ENCODE peak calls at places on chromosomes 13 and 19, in nine cellular contexts. V is stimulated activated CD8-positive, alpha-beta memory T cell treated with anti-CD3 and anti-CD28 coated beads, Interleukin-2, amount 100 ng/mL, for 1 hour; I is PC-9; R is NCI-H1105; F is SK-N-MC; X is stimulated activated CD4-positive, alpha-beta T cell treated with anti-CD3 and anti-CD28 coated beads, Interleukin-15, amount 100 ng/mL, for 24 hours; P is T1000; J is astrocyte of the hippocampus; Z is CD4-positive, alpha-beta T cell. N is an unnamed sample.

GRCh38 chr13:110340812-110341444 is 33.8 kb downstream of the COL4A2 start:
- DNase-seq in V (peak; percentile 14), R (no peak), F (no peak), J (peak; percentile 79), Z (peak; percentile 42), I (no peak), X (peak; percentile 81), P (peak; percentile 58), N (no peak)

GRCh38 chr13:88656751-88657150 is 985.6 kb downstream of the SLITRK5 start:
- DNase-seq in V (no peak), R (no peak), F (no peak), I (peak; percentile 8), Z (no peak), X (no peak), J (no peak), P (no peak), N (no peak)

GRCh38 chr19:5594521-5594950 is 26.8 kb upstream of the TINCR start:
- DNase-seq in Z (no peak), P (no peak), F (no peak), I (no peak), X (no peak), V (no peak), R (no peak), J (no peak), N (no peak)

GRCh38 chr19:12365372-12366162 is at the start of gene ZNF442:
- DNase-seq in Z (peak; percentile 74), R (peak; percentile 94), X (peak; percentile 95), P (peak; percentile 92), I (peak; percentile 80), J (peak; percentile 97), F (no peak), V (peak; percentile 55), N (peak; percentile 79)

GRCh38 chr13:43698009-43698408 is 88.8 kb downstream of the ENOX1 start:
- DNase-seq in F (no peak), J (no peak), X (no peak), P (no peak), Z (no peak), I (no peak), V (no peak), R (no peak), N (no peak)

GRCh38 chr19:5075603-5076002 is 106.7 kb downstream of the KDM4B start:
- DNase-seq in R (no peak), J (no peak), I (no peak), P (no peak), Z (no peak), X (no peak), V (no peak), F (no peak), N (no peak)

GRCh38 chr13:82636119-82636518 is 1246.2 kb downstream of the SLITRK1 start:
- DNase-seq in I (no peak), P (no peak), X (no peak), R (no peak), J (no peak), V (no peak), Z (no peak), F (no peak), N (no peak)

GRCh38 chr19:18156841-18157464 is 4.0 kb downstream of the PIK3R2 start:
- DNase-seq in Z (no peak), R (peak; percentile 96), I (peak; percentile 85), J (peak; percentile 96), P (peak; percentile 17), F (no peak), X (no peak), V (no peak), N (peak; percentile 18)

GRCh38 chr13:20489185-20489820 is 36.4 kb downstream of the CRYL1 start:
- DNase-seq in Z (peak; percentile 64), P (no peak), F (no peak), X (peak; percentile 69), I (peak; percentile 61), V (no peak), R (no peak), J (no peak), N (no peak)

GRCh38 chr13:113145911-113146598 is 12.4 kb upstream of the PROZ start:
- DNase-seq in Z (no peak), V (no peak), J (no peak), X (no peak), I (no peak), P (no peak), R (no peak), F (no peak), N (no peak)

GRCh38 chr13:109979186-109979585 is 192.8 kb upstream of the IRS2 start:
- DNase-seq in I (peak; percentile 12), P (no peak), R (no peak), Z (no peak), J (no peak), V (no peak), F (no peak), X (no peak), N (no peak)

GRCh38 chr13:46664195-46664594 is 111.2 kb downstream of the LRCH1 start:
- DNase-seq in Z (no peak), P (no peak), R (no peak), V (no peak), X (no peak), J (no peak), I (no peak), F (no peak), N (no peak)

GRCh38 chr19:10450853-10451609 is 30.7 kb downstream of the PDE4A start:
- DNase-seq in F (no peak), J (no peak), P (no peak), Z (no peak), R (no peak), X (peak; percentile 32), V (no peak), I (no peak), N (no peak)

GRCh38 chr13:77988355-77988754 is 69.7 kb upstream of the EDNRB start:
- DNase-seq in P (no peak), R (no peak), Z (no peak), J (no peak), V (no peak), X (no peak), F (no peak), I (no peak), N (no peak)

GRCh38 chr19:47071731-47072130 is 23.3 kb upstream of the TMEM160 start:
- DNase-seq in J (no peak), X (no peak), F (no peak), R (no peak), Z (no peak), V (no peak), P (no peak), I (no peak), N (no peak)

GRCh38 chr13:98103942-98104880 is 38.7 kb upstream of the FARP1 start:
- DNase-seq in R (no peak), Z (no peak), I (no peak), F (no peak), V (no peak), X (no peak), J (peak; percentile 13), P (no peak), N (no peak)

GRCh38 chr19:33118643-33119042 is 13.3 kb upstream of the WDR88 start:
- DNase-seq in F (no peak), Z (no peak), I (no peak), R (no peak), P (no peak), V (no peak), J (no peak), X (no peak), N (no peak)

GRCh38 chr13:106423530-106423929 is 111.9 kb downstream of the EFNB2 start:
- DNase-seq in X (no peak), Z (no peak), P (no peak), F (no peak), R (no peak), J (no peak), I (no peak), V (no peak), N (no peak)

GRCh38 chr19:51784922-51785690 is 9.9 kb upstream of the FPR3 start:
- DNase-seq in R (no peak), F (no peak), I (no peak), X (peak; percentile 70), Z (no peak), V (no peak), J (no peak), P (peak; percentile 73), N (no peak)

GRCh38 chr13:80134360-80134759 is 206.6 kb downstream of the SPRY2 start:
- DNase-seq in J (no peak), P (no peak), X (no peak), V (no peak), F (no peak), R (no peak), I (no peak), Z (no peak), N (no peak)

GRCh38 chr13:68715651-68716050 is 1392.0 kb upstream of the ATXN8OS start:
- DNase-seq in P (no peak), F (no peak), I (no peak), Z (no peak), X (no peak), R (no peak), V (no peak), J (peak; percentile 28), N (no peak)

GRCh38 chr19:9139609-9140158 is 513 bp upstream of the ZNF317 start:
- DNase-seq in J (peak; percentile 2), P (no peak), I (no peak), V (no peak), X (no peak), F (no peak), R (no peak), Z (no peak), N (no peak)

GRCh38 chr19:7830272-7830771 is 304 bp downstream of the EVI5L start:
- DNase-seq in V (no peak), Z (peak; percentile 36), X (no peak), I (no peak), R (no peak), P (no peak), J (no peak), F (no peak), N (no peak)

GRCh38 chr19:13574933-13575332 is 68.7 kb upstream of the CACNA1A start:
- DNase-seq in F (no peak), R (no peak), I (peak; percentile 6), P (no peak), J (peak; percentile 23), V (no peak), X (peak; percentile 10), Z (no peak), N (no peak)

GRCh38 chr19:35128398-35129057 is 6.3 kb downstream of the LGI4 start:
- DNase-seq in X (no peak), R (no peak), V (no peak), J (no peak), Z (no peak), P (no peak), F (no peak), I (no peak), N (no peak)

GRCh38 chr13:27449936-27450828 is at the start of gene MTIF3:
- DNase-seq in V (peak; percentile 93), R (peak; percentile 91), P (peak; percentile 72), X (peak; percentile 97), I (peak; percentile 92), F (peak; percentile 76), Z (peak; percentile 97), J (peak; percentile 96), N (peak; percentile 89)

GRCh38 chr13:40672310-40673060 is 6.0 kb upstream of the FOXO1 start:
- DNase-seq in P (no peak), I (peak; percentile 49), V (no peak), R (peak; percentile 41), J (peak; percentile 74), Z (no peak), X (no peak), F (no peak), N (no peak)

GRCh38 chr13:94706854-94707399 is 5.4 kb downstream of the SOX21 start:
- DNase-seq in J (peak; percentile 84), I (no peak), Z (no peak), F (no peak), R (no peak), P (no peak), V (no peak), X (no peak), N (no peak)

GRCh38 chr19:41217741-41218140 is 1.3 kb upstream of the AXL start:
- DNase-seq in X (no peak), P (no peak), F (no peak), V (no peak), R (no peak), I (no peak), Z (no peak), J (no peak), N (no peak)

GRCh38 chr13:30806784-30807183 is 71.4 kb downstream of the ALOX5AP start:
- DNase-seq in V (no peak), J (peak; percentile 57), P (no peak), F (no peak), X (no peak), R (no peak), Z (no peak), I (no peak), N (no peak)

N was measured in NCI-H2227 treated with DMSO at 0.1 percent for 48 hours.